ENCODE peak calls at places on chromosome 21, in four cellular contexts. N is GM20000, C is HFFc6, I is Calu3. W is an unnamed sample.

GRCh38 chr21:42665026-42665425 is 11.6 kb downstream of the PDE9A start:
- DNase-seq in N (no peak), C (no peak), I (no peak), W (no peak)

GRCh38 chr21:34022557-34023335 is 50.6 kb upstream of the MRPS6 start:
- DNase-seq in N (no peak), C (no peak), I (no peak), W (no peak)

GRCh38 chr21:15415541-15416261 is 314.1 kb upstream of the USP25 start:
- DNase-seq in N (no peak), C (no peak), I (no peak), W (no peak)

GRCh38 chr21:37357691-37358090 is 8.9 kb upstream of the DYRK1A start:
- DNase-seq in N (no peak), C (no peak), I (no peak), W (no peak)

GRCh38 chr21:25464275-25464674 is 143.0 kb downstream of the MRPL39 start:
- DNase-seq in N (peak), C (no peak), I (no peak), W (no peak)

GRCh38 chr21:33963848-33964555 is 48.4 kb upstream of the ATP5PO start:
- DNase-seq in N (no peak), C (no peak), I (no peak), W (no peak)

GRCh38 chr21:34987673-34988072 is 61.4 kb downstream of the RUNX1 start:
- DNase-seq in N (no peak), C (no peak), I (no peak), W (no peak)

GRCh38 chr21:18840239-18840638 is 436.7 kb upstream of the TMPRSS15 start:
- DNase-seq in N (no peak), C (no peak), I (no peak), W (no peak)

GRCh38 chr21:27647921-27648320 is 681.0 kb upstream of the ADAMTS5 start:
- DNase-seq in N (no peak), C (no peak), I (no peak), W (no peak)

GRCh38 chr21:25385912-25386474 is 221.3 kb downstream of the MRPL39 start:
- DNase-seq in N (peak), C (peak), I (peak), W (peak)

GRCh38 chr21:36209626-36210171 is 53.1 kb downstream of the DOP1B start:
- DNase-seq in N (peak), C (peak), I (peak), W (peak)
- TF ChIP-seq CTCF in N (peak), C (peak), I (peak), W (peak)

GRCh38 chr21:46551636-46552241 is 53.1 kb downstream of the S100B start:
- DNase-seq in N (no peak), C (no peak), I (no peak), W (no peak)
- TF ChIP-seq CTCF in N (no peak), C (no peak), I (no peak), W (peak)

GRCh38 chr21:22125581-22125980 is 1127.4 kb downstream of the NCAM2 start:
- DNase-seq in N (no peak), C (no peak), I (no peak), W (no peak)

GRCh38 chr21:22115746-22116145 is 1117.5 kb downstream of the NCAM2 start:
- DNase-seq in N (no peak), C (no peak), I (no peak), W (no peak)

DNA sequence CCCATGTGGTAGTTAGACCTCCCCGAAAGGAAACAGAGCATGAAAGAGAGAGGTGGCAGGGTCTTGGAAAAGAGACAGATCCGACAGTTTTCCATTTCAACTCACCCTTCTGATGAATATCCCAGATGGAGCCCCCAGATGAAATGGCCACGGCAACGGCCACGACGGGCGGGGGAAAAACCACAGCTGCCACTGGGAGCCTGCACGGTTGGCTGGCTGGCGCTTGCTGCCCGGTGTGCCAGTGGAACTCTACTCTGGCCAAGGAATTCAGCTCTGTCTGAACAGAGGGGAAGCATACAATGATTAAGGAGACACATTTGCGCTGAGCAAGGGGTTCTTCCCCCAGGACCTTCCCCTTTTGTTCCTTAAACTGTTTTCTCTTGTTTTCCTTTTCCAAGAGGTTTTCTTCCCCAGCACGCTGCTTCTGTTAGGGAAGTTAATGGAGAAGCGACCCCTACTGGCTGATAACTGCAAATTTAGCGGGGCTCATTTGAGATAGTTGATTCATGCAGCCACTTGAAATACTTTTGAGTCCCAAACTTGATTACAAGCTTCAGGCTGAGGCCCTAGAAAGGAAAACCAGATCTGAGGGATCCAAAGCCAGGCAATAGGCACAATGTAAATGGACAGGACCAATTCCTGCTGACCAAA is 1122.5 kb downstream of the NCAM2 start:
- DNase-seq in N (no peak), C (no peak), I (no peak), W (no peak)
- TF ChIP-seq CTCF in N (no peak), C (peak), I (no peak), W (no peak)

GRCh38 chr21:29196021-29196663 is 65.7 kb downstream of the MAP3K7CL start:
- DNase-seq in N (peak), C (peak), I (peak), W (peak)
- TF ChIP-seq CTCF in N (peak), C (peak), I (peak), W (peak)

DNA sequence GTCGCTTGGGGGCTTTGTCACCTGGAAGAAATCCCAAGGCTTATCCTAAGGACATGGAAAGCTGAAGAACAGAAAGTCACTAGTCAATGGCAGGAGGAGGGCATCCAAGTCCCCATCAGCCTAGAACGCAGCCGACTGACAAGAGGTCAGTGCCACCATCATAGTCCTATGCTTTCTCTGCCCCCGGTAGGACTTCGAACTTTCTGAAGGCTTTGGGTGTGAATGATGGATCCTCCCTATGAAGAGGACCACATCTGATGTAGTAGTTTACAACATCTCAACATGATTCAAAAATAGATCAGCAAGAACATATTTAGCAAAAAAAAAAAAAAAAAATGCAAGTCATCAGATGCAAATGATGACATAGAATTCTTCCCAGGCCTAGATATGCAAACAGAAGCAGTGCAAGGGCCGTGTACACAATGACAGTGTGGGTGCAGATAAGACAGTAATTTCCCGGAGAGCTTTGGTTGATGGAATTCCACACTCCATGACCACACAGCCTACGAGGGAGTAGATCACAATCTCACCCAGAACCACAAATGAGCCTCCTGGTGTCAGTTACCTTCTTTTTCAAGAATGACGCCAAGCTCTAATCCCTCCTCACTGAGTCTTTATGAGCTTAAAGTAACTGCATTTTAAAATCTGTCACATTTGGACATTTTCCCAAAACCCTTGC is 88.3 kb downstream of the PSMG1 start:
- DNase-seq in N (no peak), C (peak), I (no peak), W (no peak)
- TF ChIP-seq CTCF in N (no peak), C (no peak), I (no peak), W (no peak)

GRCh38 chr21:44433791-44434567 is 21.3 kb upstream of the LRRC3 start:
- DNase-seq in N (no peak), C (no peak), I (no peak), W (no peak)

GRCh38 chr21:44429894-44430293 is 25.4 kb upstream of the LRRC3 start:
- DNase-seq in N (no peak), C (no peak), I (no peak), W (no peak)

GRCh38 chr21:44432841-44433790 is 22.2 kb upstream of the LRRC3 start:
- DNase-seq in N (no peak), C (no peak), I (no peak), W (no peak)

GRCh38 chr21:44428281-44428942 is 26.9 kb upstream of the LRRC3 start:
- DNase-seq in N (no peak), C (no peak), I (peak), W (no peak)

DNA sequence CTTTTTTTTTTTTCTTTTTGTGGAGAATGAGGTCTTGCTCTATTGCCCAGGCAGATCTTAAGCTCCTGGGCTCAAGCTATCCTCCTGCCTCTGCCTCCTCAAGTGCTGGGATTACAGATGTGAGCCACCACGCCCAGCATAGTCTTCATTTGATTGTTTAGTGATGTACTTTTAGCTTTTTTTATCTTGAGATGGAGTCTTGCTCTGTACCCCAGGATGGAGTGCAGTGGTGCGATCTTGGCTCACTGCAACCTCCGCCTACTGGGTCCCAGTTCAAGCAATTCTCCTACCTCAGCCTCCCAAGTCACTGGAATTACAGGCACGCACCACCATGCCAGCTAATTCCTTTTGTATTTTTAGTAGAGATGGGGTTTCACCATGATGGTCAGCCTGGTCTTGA is 24.0 kb upstream of the LRRC3 start:
- DNase-seq in N (no peak), C (no peak), I (no peak), W (no peak)
- TF ChIP-seq CTCF in N (no peak), C (no peak), I (no peak), W (no peak)

DNA sequence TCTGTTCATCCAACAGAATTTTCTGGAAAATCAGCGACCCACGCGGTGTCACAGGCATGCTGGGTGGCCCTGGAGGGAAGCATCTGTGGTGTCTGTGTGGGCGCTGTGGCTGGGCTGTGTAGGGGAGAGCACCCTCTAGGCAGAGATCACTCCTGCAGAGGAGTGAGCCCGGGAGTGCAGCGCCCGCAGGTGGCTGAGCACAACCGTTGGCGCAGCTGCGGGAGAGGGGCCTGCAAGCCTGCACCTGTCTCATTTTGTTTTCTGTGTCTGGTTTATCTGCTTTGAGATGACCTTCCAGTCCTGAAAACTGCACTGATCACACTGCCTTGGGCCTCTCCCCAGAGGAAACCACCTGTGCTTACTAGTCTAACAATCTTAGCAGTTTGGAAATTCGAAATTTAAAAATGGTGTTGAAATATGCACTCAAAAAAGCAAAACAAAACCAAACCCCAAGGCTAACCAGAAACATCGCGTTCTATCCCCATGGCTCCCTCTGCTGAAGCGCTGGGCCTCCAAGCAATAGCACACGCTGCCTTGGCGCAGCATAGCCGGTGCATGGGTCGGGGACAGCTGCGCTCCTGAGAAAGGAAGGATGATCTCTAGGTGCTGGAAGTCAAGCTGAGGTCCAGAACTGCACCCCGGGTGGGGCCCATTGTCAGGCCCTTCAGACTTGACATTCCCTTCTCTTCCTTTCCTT is 4.8 kb downstream of the FAM3B start:
- DNase-seq in N (no peak), C (no peak), I (no peak), W (peak)
- TF ChIP-seq CTCF in N (no peak), C (no peak), I (no peak), W (no peak)

GRCh38 chr21:46156678-46157077 is 1.3 kb upstream of the FTCD start:
- DNase-seq in N (no peak), C (no peak), I (no peak), W (no peak)
- TF ChIP-seq CTCF in N (no peak), C (no peak), I (no peak), W (no peak)

W was measured in GM10248.